ENCODE peak calls at places on chromosomes 1 and 21, in nine cellular contexts. F, G, B, P, Z, N, K, E and J are unnamed samples.

GRCh38 chr1:29679316-29679715 is 443.0 kb downstream of the PTPRU start:
- DNase-seq in N (no peak), P (no peak), E (no peak), B (no peak), F (no peak), K (peak; percentile 0), G (no peak), Z (no peak), J (no peak)

GRCh38 chr1:200894712-200895447 is at the start of gene INAVA:
- DNase-seq in F (no peak), G (no peak), K (no peak), B (no peak), N (no peak), E (no peak), Z (no peak), P (no peak), J (no peak)

GRCh38 chr1:156412653-156413309 is 43.8 kb downstream of the RHBG start:
- DNase-seq in Z (no peak), P (no peak), F (no peak), E (no peak), K (no peak), N (no peak), G (no peak), B (no peak), J (no peak)

GRCh38 chr1:10795305-10796021 is 983 bp downstream of the CASZ1 start:
- DNase-seq in K (no peak), Z (no peak), B (no peak), E (no peak), P (peak; percentile 37), F (no peak), G (no peak), N (no peak), J (no peak)

GRCh38 chr1:220432408-220432807 is 95.5 kb upstream of the MARK1 start:
- DNase-seq in Z (no peak), K (no peak), G (no peak), E (no peak), F (no peak), B (no peak), P (no peak), N (no peak), J (no peak)

GRCh38 chr21:45300786-45301520 is 13.3 kb upstream of the POFUT2 start:
- DNase-seq in K (no peak), N (no peak), P (peak; percentile 22), E (no peak), G (no peak), Z (no peak), F (no peak), B (no peak), J (no peak)

GRCh38 chr1:94011709-94012590 is 102.7 kb upstream of the GCLM start:
- DNase-seq in B (no peak), G (no peak), F (no peak), E (no peak), Z (no peak), K (no peak), P (no peak), N (no peak), J (no peak)

GRCh38 chr1:76084029-76084627 is 9.6 kb downstream of the ST6GALNAC3 start:
- DNase-seq in Z (no peak), E (no peak), P (no peak), F (peak; percentile 52), K (no peak), B (no peak), G (no peak), N (no peak), J (no peak)

GRCh38 chr1:25711555-25712298 is 88.3 kb upstream of the SELENON start:
- DNase-seq in N (no peak), F (peak; percentile 73), K (no peak), E (no peak), B (no peak), G (no peak), P (peak; percentile 42), Z (peak; percentile 42), J (no peak)

GRCh38 chr21:46153259-46154154 is 1.9 kb downstream of the FTCD start:
- DNase-seq in B (peak; percentile 51), N (peak; percentile 43), E (no peak), F (peak; percentile 59), Z (peak; percentile 32), K (no peak), G (peak; percentile 29), P (peak; percentile 54), J (peak; percentile 41)

GRCh38 chr1:168470821-168471473 is 72.8 kb downstream of the XCL2 start:
- DNase-seq in E (no peak), Z (no peak), N (peak; percentile 36), B (no peak), K (no peak), P (no peak), F (peak; percentile 84), G (no peak), J (no peak)
- H3K4me1 ChIP-seq in E (peaks cover 50% of the 10 kb centered on the region), Z (peaks cover 51% of the 10 kb centered on the region), N (peaks cover 40% of the 10 kb centered on the region), B (peaks cover 3% of the 10 kb centered on the region), K (no peaks in the 10 kb centered on the region), P (peaks cover 36% of the 10 kb centered on the region), F (peaks cover 7% of the 10 kb centered on the region), G (no peaks in the 10 kb centered on the region), J (no peaks in the 10 kb centered on the region)

GRCh38 chr1:1022322-1023090 is 2.6 kb downstream of the AGRN start:
- DNase-seq in P (no peak), Z (no peak), K (no peak), B (no peak), N (no peak), G (no peak), E (no peak), F (no peak), J (no peak)

GRCh38 chr1:1020415-1021009 is 592 bp downstream of the AGRN start:
- DNase-seq in E (no peak), P (no peak), B (no peak), N (no peak), F (no peak), G (no peak), K (no peak), Z (peak; percentile 38), J (no peak)

GRCh38 chr1:1023700-1024099 is 3.8 kb downstream of the AGRN start:
- DNase-seq in K (no peak), E (no peak), F (no peak), Z (no peak), B (no peak), N (no peak), G (no peak), P (no peak), J (no peak)

GRCh38 chr1:1021010-1021845 is 1.3 kb downstream of the AGRN start:
- DNase-seq in E (peak; percentile 81), N (no peak), F (peak; percentile 70), Z (no peak), G (no peak), K (no peak), P (peak; percentile 70), B (no peak), J (no peak)

DNA sequence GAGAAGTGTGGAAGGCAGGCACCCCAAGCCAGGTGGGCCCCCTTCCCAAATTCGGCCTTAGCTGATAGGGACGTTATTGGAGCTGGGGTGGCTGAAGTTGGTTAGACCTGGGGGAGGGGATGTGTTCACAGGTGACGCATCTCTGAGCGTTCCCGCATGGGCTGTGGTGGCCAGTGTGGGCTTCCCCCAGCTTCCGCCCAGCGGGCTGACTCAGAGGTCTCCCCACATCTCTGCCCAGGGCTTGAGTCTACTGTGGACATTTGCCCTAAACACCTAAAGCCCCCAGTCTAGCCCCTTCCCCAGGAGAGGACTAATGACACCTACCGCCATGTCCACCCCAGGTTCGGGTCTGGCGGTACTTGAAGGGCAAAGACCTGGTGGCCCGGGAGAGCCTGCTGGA is 1.9 kb downstream of the AGRN start:
- DNase-seq in F (no peak), Z (no peak), N (no peak), K (no peak), P (no peak), E (no peak), G (no peak), B (no peak), J (no peak)
- H3K4me1 ChIP-seq in F (peaks cover 5% of the 10 kb centered on the region), Z (peaks cover 13% of the 10 kb centered on the region), N (peaks cover 53% of the 10 kb centered on the region), K (no peaks in the 10 kb centered on the region), P (peaks cover 70% of the 10 kb centered on the region), E (peaks cover 69% of the 10 kb centered on the region), G (peaks cover 33% of the 10 kb centered on the region), B (peaks cover 19% of the 10 kb centered on the region), J (peaks cover 27% of the 10 kb centered on the region)

DNA sequence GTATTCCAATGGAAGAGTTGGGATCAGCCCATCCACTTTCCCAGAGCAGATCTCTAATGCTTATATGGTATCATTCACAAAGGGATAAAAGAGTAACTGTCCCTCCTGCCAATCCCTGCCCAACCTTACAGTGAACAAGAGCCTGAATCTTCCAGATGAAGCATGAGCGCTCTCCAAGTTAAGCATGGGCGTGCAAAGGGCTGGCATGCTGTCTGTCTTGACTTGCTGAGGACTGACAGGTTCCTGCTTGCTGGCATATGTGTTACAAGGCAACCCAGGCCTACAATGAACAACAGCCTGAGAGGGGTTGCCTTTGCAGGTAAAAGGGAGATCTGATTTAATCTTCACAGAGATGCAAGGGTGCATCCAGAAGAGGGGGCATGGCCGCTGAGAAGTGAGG is 155.6 kb upstream of the SOD1 start:
- DNase-seq in K (no peak), F (no peak), N (no peak), B (no peak), P (no peak), G (no peak), Z (no peak), E (no peak), J (no peak)
- H3K4me1 ChIP-seq in K (no peaks in the 10 kb centered on the region), F (no peaks in the 10 kb centered on the region), N (no peaks in the 10 kb centered on the region), B (no peaks in the 10 kb centered on the region), P (peaks cover 4% of the 10 kb centered on the region), G (no peaks in the 10 kb centered on the region), Z (no peaks in the 10 kb centered on the region), E (no peaks in the 10 kb centered on the region), J (peaks cover 8% of the 10 kb centered on the region)

DNA sequence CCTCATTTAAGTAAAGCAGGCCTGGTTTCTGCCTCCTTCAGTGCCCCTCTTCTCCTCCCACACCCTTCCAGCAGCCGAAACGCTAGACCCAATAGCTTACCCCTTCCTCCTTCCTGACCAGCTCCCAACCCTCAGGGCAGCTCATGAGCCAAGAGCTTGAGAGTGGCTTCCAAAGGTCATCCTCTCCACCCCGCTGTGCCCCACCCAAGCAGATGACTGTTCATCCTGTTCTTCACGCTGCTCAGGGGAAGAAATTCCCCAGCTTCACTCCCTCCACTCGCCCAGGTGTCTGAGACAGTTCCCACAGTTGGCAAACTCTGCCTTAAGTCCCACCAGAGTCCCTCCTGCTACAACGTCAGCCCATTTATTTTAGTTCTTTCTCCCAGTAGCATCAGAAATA is 23.4 kb downstream of the ARHGEF19 start:
- DNase-seq in K (no peak), P (no peak), N (no peak), F (peak; percentile 41), E (no peak), Z (no peak), G (no peak), B (no peak), J (no peak)
- H3K4me1 ChIP-seq in K (no peaks in the 10 kb centered on the region), P (peaks cover 40% of the 10 kb centered on the region), N (peaks cover 59% of the 10 kb centered on the region), F (peaks cover 9% of the 10 kb centered on the region), E (peaks cover 17% of the 10 kb centered on the region), Z (no peaks in the 10 kb centered on the region), G (no peaks in the 10 kb centered on the region), B (peaks cover 5% of the 10 kb centered on the region), J (no peaks in the 10 kb centered on the region)